ENCODE peak calls at places on chromosomes 6 and 20, in seven cellular contexts. K, T, S, U, E, B and G are unnamed samples.

GRCh38 chr20:32828029-32828666 is 8.4 kb downstream of the MAPRE1 start:
- DNase-seq in K (no peak), T (no peak), S (no peak), U (no peak), E (no peak), B (no peak), G (no peak)

GRCh38 chr20:32555584-32555983 is 29.5 kb downstream of the NOL4L start:
- DNase-seq in K (no peak), T (no peak), S (no peak), U (no peak), E (no peak), B (no peak), G (no peak)

GRCh38 chr6:111748247-111748647 is 125.0 kb downstream of the FYN start:
- DNase-seq in K (no peak), T (no peak), S (peak), U (no peak), E (no peak), B (no peak), G (peak)

GRCh38 chr6:30615958-30616810 is 859 bp downstream of the PPP1R10 start:
- DNase-seq in K (no peak), T (peak), S (peak), U (no peak), E (peak), B (peak), G (peak)

GRCh38 chr6:31402324-31403282 is 792 bp upstream of the MICA start:
- DNase-seq in K (no peak), T (peak), S (peak), U (peak), E (peak), B (peak), G (peak)

GRCh38 chr20:40811660-40812414 is 122.8 kb upstream of the MAFB start:
- DNase-seq in K (no peak), T (no peak), S (no peak), U (no peak), E (no peak), B (no peak), G (no peak)

GRCh38 chr20:46581386-46581785 is 30.9 kb upstream of the OCSTAMP start:
- DNase-seq in K (no peak), T (no peak), S (no peak), U (no peak), E (no peak), B (no peak), G (no peak)

GRCh38 chr6:55704421-55704820 is 125.4 kb upstream of the HMGCLL1 start:
- DNase-seq in K (no peak), T (peak), S (no peak), U (peak), E (no peak), B (no peak), G (no peak)

GRCh38 chr6:129014302-129014701 is 131.4 kb downstream of the LAMA2 start:
- DNase-seq in K (no peak), T (no peak), S (no peak), U (no peak), E (no peak), B (no peak), G (no peak)

GRCh38 chr6:121436966-121437756 is 1.7 kb downstream of the GJA1 start:
- DNase-seq in K (no peak), T (peak), S (no peak), U (peak), E (peak), B (peak), G (no peak)

GRCh38 chr20:53917145-53918009 is 153.0 kb downstream of the BCAS1 start:
- DNase-seq in K (peak), T (peak), S (no peak), U (no peak), E (no peak), B (peak), G (no peak)

GRCh38 chr6:144661101-144661806 is 376.1 kb downstream of the UTRN start:
- DNase-seq in K (no peak), T (no peak), S (no peak), U (no peak), E (peak), B (no peak), G (no peak)

GRCh38 chr6:110039996-110040383 is 61.9 kb downstream of the GPR6 start:
- DNase-seq in K (no peak), T (peak), S (peak), U (peak), E (peak), B (peak), G (peak)

GRCh38 chr20:32539063-32539816 is 45.9 kb downstream of the NOL4L start:
- DNase-seq in K (no peak), T (no peak), S (no peak), U (no peak), E (no peak), B (peak), G (no peak)

GRCh38 chr20:19181552-19181951 is 30.9 kb upstream of the SLC24A3 start:
- DNase-seq in K (no peak), T (no peak), S (no peak), U (no peak), E (no peak), B (no peak), G (no peak)

GRCh38 chr20:7980332-7981046 is 39.1 kb downstream of the TMX4 start:
- DNase-seq in K (no peak), T (peak), S (peak), U (peak), E (peak), B (peak), G (peak)

GRCh38 chr6:52610745-52611355 is 34.0 kb upstream of the TRAM2 start:
- DNase-seq in K (peak), T (no peak), S (no peak), U (peak), E (peak), B (no peak), G (no peak)

GRCh38 chr6:31352497-31353368 is 4.2 kb downstream of the HLA-B start:
- DNase-seq in K (no peak), T (no peak), S (no peak), U (no peak), E (no peak), B (peak), G (no peak)

GRCh38 chr6:29737707-29738630 is 14.7 kb downstream of the HLA-F start:
- DNase-seq in K (peak), T (peak), S (peak), U (peak), E (peak), B (peak), G (peak)

GRCh38 chr20:8454137-8454712 is 322.2 kb downstream of the PLCB1 start:
- DNase-seq in K (peak), T (peak), S (peak), U (peak), E (peak), B (peak), G (peak)

GRCh38 chr6:13725570-13725969 is 13.9 kb upstream of the RANBP9 start:
- DNase-seq in K (no peak), T (no peak), S (no peak), U (peak), E (no peak), B (peak), G (no peak)

GRCh38 chr20:59141818-59142581 is 21.6 kb upstream of the ZNF831 start:
- DNase-seq in K (no peak), T (peak), S (peak), U (peak), E (peak), B (peak), G (no peak)

GRCh38 chr6:85677243-85677956 is 34.7 kb upstream of the SYNCRIP start:
- DNase-seq in K (no peak), T (peak), S (peak), U (no peak), E (peak), B (peak), G (peak)

GRCh38 chr6:55209059-55209458 is 34.7 kb downstream of the HCRTR2 start:
- DNase-seq in K (no peak), T (no peak), S (no peak), U (peak), E (no peak), B (no peak), G (no peak)

GRCh38 chr6:155782739-155783459 is 327.3 kb upstream of the NOX3 start:
- DNase-seq in K (peak), T (no peak), S (no peak), U (no peak), E (no peak), B (no peak), G (no peak)

GRCh38 chr20:24303393-24303792 is 166.0 kb upstream of the SYNDIG1 start:
- DNase-seq in K (no peak), T (no peak), S (no peak), U (no peak), E (peak), B (no peak), G (peak)

GRCh38 chr6:186221-186965 is 105.9 kb upstream of the DUSP22 start:
- DNase-seq in K (no peak), T (no peak), S (no peak), U (no peak), E (peak), B (no peak), G (peak)

GRCh38 chr6:52598123-52598823 is 21.4 kb upstream of the TRAM2 start:
- DNase-seq in K (no peak), T (peak), S (peak), U (peak), E (peak), B (peak), G (peak)

GRCh38 chr6:97195117-97195516 is 87.9 kb downstream of the MMS22L start:
- DNase-seq in K (no peak), T (peak), S (no peak), U (no peak), E (no peak), B (no peak), G (no peak)

GRCh38 chr6:40517654-40518053 is 69.5 kb downstream of the LRFN2 start:
- DNase-seq in K (no peak), T (no peak), S (no peak), U (no peak), E (no peak), B (no peak), G (no peak)

GRCh38 chr6:84408028-84408427 is 180.6 kb upstream of the CEP162 start:
- DNase-seq in K (no peak), T (no peak), S (no peak), U (no peak), E (no peak), B (no peak), G (no peak)

GRCh38 chr6:107624541-107624940 is 134.6 kb downstream of the SOBP start:
- DNase-seq in K (no peak), T (no peak), S (no peak), U (peak), E (no peak), B (no peak), G (no peak)

GRCh38 chr6:33840064-33840926 is 36.5 kb upstream of the MLN start:
- DNase-seq in K (peak), T (peak), S (no peak), U (peak), E (peak), B (peak), G (no peak)

GRCh38 chr20:34190679-34191090 is 50.5 kb upstream of the ASIP start:
- DNase-seq in K (peak), T (peak), S (peak), U (peak), E (peak), B (peak), G (peak)

GRCh38 chr6:52104979-52105378 is 17.6 kb upstream of the PKHD1 start:
- DNase-seq in K (no peak), T (no peak), S (no peak), U (no peak), E (no peak), B (no peak), G (no peak)

GRCh38 chr6:154218336-154218735 is 138.3 kb downstream of the IPCEF1 start:
- DNase-seq in K (no peak), T (no peak), S (no peak), U (no peak), E (no peak), B (peak), G (no peak)